ENCODE peak calls at places on chromosomes 6 and 20, in four cellular contexts. D, K, M and C are unnamed samples.

GRCh38 chr6:47292944-47293343 is 16.8 kb downstream of the TNFRSF21 start:
- DNase-seq in D (no peak), K (no peak), M (no peak), C (peak)

GRCh38 chr6:101396552-101397173 is 3.2 kb downstream of the GRIK2 start:
- DNase-seq in D (no peak), K (peak), M (peak), C (peak)

GRCh38 chr20:6562111-6562510 is 205.4 kb upstream of the BMP2 start:
- DNase-seq in D (no peak), K (no peak), M (no peak), C (no peak)

GRCh38 chr6:166308769-166309589 is 787 bp upstream of the PRR18 start:
- DNase-seq in D (no peak), K (no peak), M (no peak), C (peak)

GRCh38 chr6:129124334-129124733 is 241.4 kb downstream of the LAMA2 start:
- DNase-seq in D (no peak), K (no peak), M (no peak), C (no peak)

GRCh38 chr6:36769676-36770499 is 69.4 kb downstream of the CPNE5 start:
- DNase-seq in D (no peak), K (peak), M (no peak), C (no peak)

GRCh38 chr6:167450631-167451030 is 125.7 kb downstream of the TTLL2 start:
- DNase-seq in D (no peak), K (no peak), M (no peak), C (no peak)

GRCh38 chr6:57038906-57039305 is 7.6 kb upstream of the KIAA1586 start:
- DNase-seq in D (no peak), K (no peak), M (no peak), C (no peak)

GRCh38 chr6:104686550-104687155 is 173.1 kb downstream of the HACE1 start:
- DNase-seq in D (no peak), K (no peak), M (no peak), C (no peak)

GRCh38 chr6:104483225-104483834 is 376.4 kb downstream of the HACE1 start:
- DNase-seq in D (no peak), K (peak), M (no peak), C (peak)

GRCh38 chr6:35073211-35073610 is 67.9 kb downstream of the TCP11 start:
- DNase-seq in D (no peak), K (no peak), M (no peak), C (no peak)

GRCh38 chr6:157443066-157443800 is 62.2 kb downstream of the ZDHHC14 start:
- DNase-seq in D (peak), K (no peak), M (no peak), C (no peak)

GRCh38 chr20:50636601-50637539 is 54.5 kb downstream of the RIPOR3 start:
- DNase-seq in D (no peak), K (peak), M (no peak), C (peak)

GRCh38 chr6:125030969-125031368 is 68.7 kb downstream of the RNF217 start:
- DNase-seq in D (no peak), K (no peak), M (no peak), C (no peak)

GRCh38 chr6:217048-217659 is 75.1 kb upstream of the DUSP22 start:
- DNase-seq in D (peak), K (peak), M (peak), C (peak)
- TF ChIP-seq ETV6 in D (peak), K (no peak), M (no peak), C (no peak)

GRCh38 chr20:49343246-49343645 is 65.4 kb upstream of the ZNFX1 start:
- DNase-seq in D (no peak), K (no peak), M (no peak), C (no peak)
- TF ChIP-seq ETV6 in D (no peak), K (no peak), M (no peak), C (no peak)

DNA sequence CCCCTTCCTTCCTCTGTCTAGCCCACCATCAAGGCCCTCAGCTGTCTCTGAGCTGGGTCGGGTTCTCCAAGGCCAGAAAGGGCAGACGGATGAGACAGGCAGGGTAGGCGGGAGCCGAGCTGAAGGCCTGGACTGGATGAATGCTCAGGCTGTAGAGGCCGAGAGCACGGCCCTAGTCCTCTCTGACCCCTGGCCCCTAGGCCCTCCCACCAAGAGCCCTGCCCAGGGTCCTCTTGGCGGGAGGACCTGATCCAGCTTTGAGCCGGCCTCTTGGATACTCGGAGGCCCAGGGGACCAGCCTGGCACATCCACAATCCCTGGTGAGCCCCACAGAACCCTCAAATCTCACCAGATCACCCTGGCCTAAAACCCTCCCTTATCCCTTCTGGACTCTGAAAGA is 8.2 kb downstream of the ADISSP start:
- DNase-seq in D (no peak), K (no peak), M (no peak), C (no peak)
- TF ChIP-seq ETV6 in D (no peak), K (no peak), M (no peak), C (no peak)

DNA sequence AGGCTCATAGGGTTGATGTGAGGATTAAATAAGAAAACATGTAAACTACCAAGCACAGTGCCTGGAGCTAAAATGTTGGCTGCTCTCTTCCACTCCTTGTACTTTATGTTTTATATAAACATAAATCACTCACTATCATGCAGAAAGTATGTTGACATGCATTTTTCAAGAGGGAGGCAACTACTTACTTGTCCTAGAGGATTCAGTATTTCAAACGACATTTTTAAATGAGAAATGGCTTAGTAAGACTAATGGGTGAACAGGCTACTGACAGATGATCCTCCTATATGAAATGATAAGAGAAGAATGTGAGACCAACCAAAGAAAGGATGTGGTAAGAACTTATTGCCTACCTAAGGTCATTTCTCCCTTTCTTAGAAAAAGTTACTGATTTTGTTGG is 21.0 kb downstream of the LATS1 start:
- DNase-seq in D (no peak), K (no peak), M (no peak), C (no peak)
- TF ChIP-seq ETV6 in D (no peak), K (no peak), M (no peak), C (no peak)

DNA sequence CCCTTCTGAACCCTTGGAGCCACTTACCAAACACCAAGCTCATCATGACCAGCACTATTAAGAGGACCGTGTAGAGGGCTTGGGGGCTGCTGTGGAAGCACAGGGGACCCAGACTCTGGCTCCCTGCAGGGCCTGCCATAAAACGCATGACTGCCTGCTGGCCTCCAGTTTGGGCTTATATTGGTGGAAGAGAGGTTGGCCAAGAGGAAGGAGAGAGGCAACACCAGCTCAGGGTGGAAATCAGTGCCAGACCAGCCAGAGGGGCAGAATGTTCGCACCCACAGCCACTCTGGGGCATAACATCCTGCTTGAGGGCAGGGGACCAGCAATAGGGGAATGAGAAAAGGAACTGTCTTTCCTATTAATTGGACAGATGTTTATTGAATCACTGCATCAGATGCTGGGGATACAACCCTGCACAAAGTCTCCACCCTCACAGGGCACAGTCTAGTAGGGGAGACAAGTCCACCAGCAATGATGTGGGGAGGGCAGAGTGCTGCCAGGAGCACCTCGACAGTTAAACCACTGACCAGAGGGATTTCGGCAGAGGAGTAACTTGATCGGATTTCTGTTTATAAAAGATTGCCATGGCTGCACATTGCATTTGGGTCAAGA is 534 bp downstream of the LY6G5C start:
- DNase-seq in D (no peak), K (no peak), M (no peak), C (no peak)
- TF ChIP-seq ETV6 in D (no peak), K (no peak), M (no peak), C (no peak)

GRCh38 chr6:106530502-106530901 is 98.8 kb downstream of the RTN4IP1 start:
- DNase-seq in D (no peak), K (no peak), M (no peak), C (no peak)
- TF ChIP-seq ETV6 in D (no peak), K (no peak), M (no peak), C (no peak)

GRCh38 chr6:170435766-170436165 is 117.3 kb downstream of the PSMB1 start:
- DNase-seq in D (no peak), K (no peak), M (no peak), C (no peak)
- TF ChIP-seq ETV6 in D (no peak), K (no peak), M (no peak), C (no peak)